ENCODE peak calls at places on chromosomes 4 and X, in five cellular contexts. B, D, I, J and F are unnamed samples.
A peak's percentile ranks its signal among the peaks of the same experiment; 100 is the strongest.

GRCh38 chrX:129649268-129650182 is 5.2 kb downstream of the APLN start:
- DNase-seq in D (no peak), J (no peak), I (no peak), B (no peak), F (no peak)

GRCh38 chr4:55670695-55671094 is 34.6 kb upstream of the NMU start:
- DNase-seq in J (no peak), B (no peak), D (no peak), I (no peak), F (no peak)

GRCh38 chr4:73417973-73418372 is 13.9 kb downstream of the ALB start:
- DNase-seq in B (no peak), I (no peak), J (peak; percentile 23), D (no peak), F (peak; percentile 29)

GRCh38 chrX:140274761-140275525 is 229.9 kb downstream of the SOX3 start:
- DNase-seq in I (no peak), J (peak; percentile 59), D (no peak), B (no peak), F (peak; percentile 36)

GRCh38 chr4:77650787-77651186 is 45.2 kb downstream of the CXCL13 start:
- DNase-seq in J (no peak), I (no peak), B (no peak), D (no peak), F (no peak)

GRCh38 chrX:129678176-129678880 is 23.6 kb upstream of the APLN start:
- DNase-seq in J (peak; percentile 23), B (peak; percentile 14), I (peak; percentile 30), D (peak; percentile 53), F (peak; percentile 32)

GRCh38 chrX:153924149-153924861 is 1.8 kb downstream of the ARHGAP4 start:
- DNase-seq in B (no peak), D (no peak), I (peak; percentile 29), J (peak; percentile 57), F (peak; percentile 41)

GRCh38 chrX:15359701-15360100 is 24.4 kb upstream of the PIGA start:
- DNase-seq in J (no peak), B (no peak), D (no peak), I (no peak), F (no peak)

GRCh38 chrX:19373034-19373891 is 29.5 kb downstream of the PDHA1 start:
- DNase-seq in I (no peak), D (no peak), J (peak; percentile 13), B (no peak), F (peak; percentile 56)

GRCh38 chr4:64911846-64912245 is 502.6 kb upstream of the TECRL start:
- DNase-seq in B (no peak), I (no peak), D (no peak), J (peak; percentile 52), F (peak; percentile 88)

GRCh38 chrX:122817321-122817720 is 366.8 kb upstream of the GRIA3 start:
- DNase-seq in D (no peak), B (no peak), J (no peak), I (no peak), F (no peak)

GRCh38 chrX:78024349-78025108 is 55.1 kb upstream of the PGAM4 start:
- DNase-seq in B (no peak), D (no peak), I (peak; percentile 4), J (peak; percentile 2), F (peak; percentile 51)

GRCh38 chrX:155535866-155536265 is 76.9 kb downstream of the TMLHE start:
- DNase-seq in B (no peak), J (no peak), D (no peak), I (no peak), F (no peak)

GRCh38 chrX:149829751-149830191 is 48.0 kb downstream of the MAGEA9 start:
- DNase-seq in I (peak; percentile 5), D (no peak), J (peak; percentile 25), B (no peak), F (peak; percentile 61)

GRCh38 chr4:23737571-23737970 is 152.3 kb downstream of the PPARGC1A start:
- DNase-seq in I (no peak), D (no peak), B (no peak), J (no peak), F (no peak)